ENCODE peak calls at places on chromosomes 2 and 18, in four cellular contexts. S is neuronal stem cell, O is IMR-90, J is trophoblast cell. W is an unnamed sample.

GRCh38 chr2:128311755-128312341 is 6.8 kb downstream of the HS6ST1 start:
- DNase-seq in O (no peak), S (no peak), J (no peak), W (no peak)

GRCh38 chr2:29000954-29001353 is 19.9 kb downstream of the TOGARAM2 start:
- DNase-seq in O (no peak), S (no peak), J (no peak), W (no peak)

GRCh38 chr2:156589381-156590079 is 153.4 kb downstream of the GPD2 start:
- DNase-seq in O (peak; percentile 62), J (peak; percentile 1), S (no peak), W (peak; percentile 52)

GRCh38 chr2:209577376-209578357 is 153.8 kb downstream of the MAP2 start:
- DNase-seq in J (no peak), O (peak; percentile 6), S (peak; percentile 59), W (no peak)

GRCh38 chr2:69567157-69567908 is 76.2 kb downstream of the AAK1 start:
- DNase-seq in J (peak; percentile 92), S (no peak), O (peak; percentile 66), W (no peak)

GRCh38 chr2:204191574-204191973 is 255.0 kb downstream of the ICOS start:
- DNase-seq in S (no peak), O (no peak), J (no peak), W (no peak)

GRCh38 chr2:198490748-198491147 is 686.4 kb downstream of the PLCL1 start:
- DNase-seq in J (no peak), S (no peak), O (no peak), W (no peak)

GRCh38 chr2:37827911-37828411 is 97.1 kb upstream of the RMDN2 start:
- DNase-seq in S (no peak), O (peak; percentile 89), J (peak; percentile 76), W (peak; percentile 43)

GRCh38 chr2:212970132-212970531 is 181.3 kb downstream of the IKZF2 start:
- DNase-seq in J (no peak), O (peak; percentile 79), S (no peak), W (no peak)

GRCh38 chr2:74764429-74765272 is 69.3 kb upstream of the HK2 start:
- DNase-seq in J (peak; percentile 15), S (no peak), O (peak; percentile 60), W (no peak)

GRCh38 chr2:74762789-74763188 is 71.1 kb upstream of the HK2 start:
- DNase-seq in S (no peak), J (no peak), O (no peak), W (peak; percentile 50)

GRCh38 chr2:74763962-74764428 is 69.9 kb upstream of the HK2 start:
- DNase-seq in O (no peak), S (no peak), J (no peak), W (no peak)

GRCh38 chr2:74759991-74760390 is 73.9 kb upstream of the HK2 start:
- DNase-seq in S (no peak), J (no peak), O (peak; percentile 34), W (no peak)

DNA sequence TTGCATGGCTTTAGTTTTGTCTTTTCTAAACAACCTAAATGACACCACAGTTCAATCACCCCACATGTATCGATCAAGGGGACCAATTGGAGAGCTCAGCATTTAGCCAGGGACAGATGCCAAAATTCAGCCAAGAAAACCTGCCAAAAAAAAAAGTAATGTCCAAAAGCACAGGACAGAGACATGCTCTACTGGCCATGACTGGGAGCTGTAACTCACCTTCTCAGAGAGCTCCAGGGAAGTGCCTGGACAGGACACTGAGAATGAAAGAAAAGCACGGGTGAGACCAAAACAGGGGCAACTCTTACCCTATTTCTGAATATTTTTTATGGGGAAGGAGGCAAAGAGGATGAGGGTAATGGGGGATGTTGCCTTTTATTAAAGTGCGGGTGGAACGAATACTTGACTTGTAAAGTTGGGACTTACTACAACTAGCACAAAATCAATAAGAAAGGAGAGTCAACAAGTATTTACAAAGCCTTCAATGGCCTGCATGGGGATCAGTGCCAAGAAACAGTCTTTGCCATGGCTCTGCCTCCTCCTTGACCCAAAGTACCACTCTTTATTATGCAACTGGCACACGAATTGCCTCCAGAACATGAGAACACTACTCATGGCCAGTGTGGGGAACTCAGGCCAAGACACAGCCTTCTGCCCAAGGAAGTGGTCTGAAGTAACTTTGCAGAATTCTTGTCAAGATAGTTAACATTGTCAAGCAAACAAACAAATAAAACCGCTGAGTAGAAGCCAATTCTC is 72.9 kb upstream of the HK2 start:
- DNase-seq in J (no peak), O (no peak), S (no peak), W (no peak)
- H3K18ac ChIP-seq in J (no peak overlapping the region), O (peak overlapping the region; percentile 20), S (no peak overlapping the region), W (no peak overlapping the region)

GRCh38 chr18:7603259-7604000 is 36.3 kb downstream of the PTPRM start:
- DNase-seq in S (no peak), O (no peak), J (no peak), W (no peak)
- H2AK5ac ChIP-seq in S (no peak overlapping the region), O (peak overlapping the region; percentile 75), J (no peak overlapping the region), W (no peak overlapping the region)

DNA sequence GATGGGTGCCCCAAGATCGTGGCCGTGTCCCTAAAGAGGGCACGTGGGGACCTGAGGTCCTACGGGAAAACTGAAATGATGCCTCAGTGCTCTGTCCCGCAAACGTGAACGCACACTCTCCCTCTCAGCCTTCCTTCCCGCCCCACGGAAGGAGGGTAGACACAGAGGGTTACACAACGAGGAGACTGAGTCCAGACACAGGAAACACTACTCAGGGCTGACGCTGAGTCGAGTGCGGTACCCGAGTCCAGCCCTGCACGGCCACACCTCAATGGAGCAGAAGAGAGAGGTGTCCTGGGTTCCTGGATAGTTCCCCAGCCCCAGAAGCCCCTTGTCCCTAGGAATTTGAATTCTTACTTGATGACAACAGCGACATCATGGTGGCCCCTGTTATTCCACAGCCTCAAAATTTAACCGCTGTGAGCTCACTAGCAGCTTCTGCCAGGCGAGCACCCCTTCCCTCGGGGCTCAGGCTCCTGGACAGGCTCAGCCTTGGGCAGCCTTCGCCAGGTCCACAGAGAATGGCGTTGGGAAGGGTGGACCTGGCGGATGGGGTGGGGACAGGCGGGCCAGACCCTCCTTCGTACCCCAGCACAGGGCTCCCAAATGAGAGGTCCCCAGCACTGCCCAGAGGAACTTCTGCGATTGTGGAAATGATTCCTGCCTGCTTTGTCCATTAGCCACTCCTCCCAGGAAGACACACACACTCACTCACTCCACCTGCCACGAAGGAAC is 980 bp upstream of the RNPEPL1 start:
- DNase-seq in S (no peak), J (no peak), O (no peak), W (no peak)
- H3K18ac ChIP-seq in S (peak overlapping the region; percentile 96), J (peak overlapping the region; percentile 3), O (no peak overlapping the region), W (no peak overlapping the region)

DNA sequence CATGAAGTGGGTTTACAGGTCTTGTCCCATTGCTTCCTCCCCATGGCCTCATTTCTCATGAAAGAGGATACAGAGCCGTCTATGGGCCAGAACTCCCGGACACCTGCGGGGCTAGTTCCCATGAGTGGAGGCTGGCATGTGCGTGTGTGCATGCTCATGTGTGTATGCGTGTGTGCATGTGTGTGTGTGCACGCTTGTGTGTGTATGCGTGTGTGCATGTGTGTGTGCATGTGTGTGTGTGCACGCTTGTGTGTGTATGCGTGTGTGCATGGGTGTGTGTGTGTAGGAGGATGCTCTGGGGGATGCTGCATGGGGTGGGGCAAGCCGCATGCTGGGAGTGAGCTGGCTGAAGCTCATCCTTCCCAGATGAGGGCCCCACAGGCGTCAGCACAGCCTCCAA is 20.8 kb downstream of the INHBB start:
- DNase-seq in O (no peak), J (no peak), S (no peak), W (no peak)
- H2AK5ac ChIP-seq in O (no peak overlapping the region), J (no peak overlapping the region), S (peak overlapping the region; percentile 18), W (no peak overlapping the region)

DNA sequence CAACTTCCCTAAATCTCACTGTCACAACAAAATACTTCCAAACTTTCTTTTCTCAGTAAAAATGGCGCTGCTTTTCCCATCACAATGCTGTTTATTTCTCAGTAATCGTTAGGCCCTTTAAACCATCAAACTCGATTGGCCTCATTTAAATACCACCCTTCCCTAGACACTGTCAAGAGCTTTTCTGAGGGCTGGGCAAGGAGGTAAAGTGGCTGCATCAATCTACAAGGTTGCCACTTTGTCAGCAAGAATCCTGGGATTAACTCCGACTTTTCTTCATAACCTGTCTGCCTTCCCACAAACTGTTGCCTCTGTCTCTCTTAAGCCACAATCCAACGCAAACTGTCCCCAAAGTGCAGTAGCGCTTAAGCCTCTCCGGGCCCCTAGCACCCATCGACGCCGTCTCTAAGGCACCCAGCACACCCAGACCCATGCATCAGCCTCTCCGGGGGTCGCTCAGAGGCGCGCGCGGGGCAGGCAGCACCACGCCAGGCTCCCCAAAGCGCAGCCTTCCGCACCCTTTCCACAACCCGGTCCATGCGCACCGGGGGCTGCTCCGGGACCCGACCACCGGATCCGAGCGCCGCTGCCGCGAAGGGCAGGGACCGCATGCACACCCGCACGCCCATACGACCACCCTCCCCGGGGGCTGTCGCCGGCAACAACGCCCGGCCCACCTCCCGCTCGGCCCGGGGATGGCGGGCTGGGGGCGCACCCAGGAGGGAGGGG is 683 bp downstream of the MBOAT2 start:
- DNase-seq in J (no peak), O (no peak), S (peak; percentile 29), W (peak; percentile 70)
- H3K18ac ChIP-seq in J (peak overlapping the region; percentile 32), O (no peak overlapping the region), S (peak overlapping the region; percentile 96), W (peak overlapping the region; percentile 91)

DNA sequence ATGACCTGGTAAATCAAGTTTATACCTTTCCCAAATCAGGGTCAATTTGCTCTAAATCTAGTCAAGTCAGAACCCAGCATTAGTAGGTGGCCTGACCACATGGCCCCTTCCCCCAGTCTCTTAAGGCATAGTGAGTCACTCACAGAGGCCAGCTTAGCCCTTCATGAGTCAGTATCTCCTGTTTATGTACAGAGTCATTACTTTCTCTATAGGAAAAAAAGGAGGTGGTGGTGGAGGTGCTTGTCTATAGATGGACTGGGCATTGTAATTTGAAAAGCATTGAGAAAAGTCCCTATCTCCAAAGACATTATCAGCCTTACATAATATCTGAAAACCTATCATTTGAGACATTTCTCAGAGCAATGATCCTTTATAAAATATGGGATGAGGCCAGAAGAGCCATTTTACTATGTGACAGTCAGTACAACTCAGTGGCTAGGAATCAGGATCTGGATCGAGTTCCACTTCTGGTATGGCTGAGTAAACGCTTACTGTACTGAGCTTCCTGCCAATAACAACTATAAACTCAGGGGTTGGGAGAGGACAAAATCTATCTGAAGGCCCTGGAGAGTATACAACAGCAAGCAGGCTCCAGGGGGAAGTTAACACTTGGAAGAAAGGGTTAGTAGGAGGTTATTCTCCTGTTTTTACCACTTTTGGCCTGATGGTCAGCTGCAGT is 22.5 kb upstream of the SIGLEC15 start:
- DNase-seq in J (peak; percentile 24), S (no peak), O (peak; percentile 99), W (no peak)
- H2AK5ac ChIP-seq in J (no peak overlapping the region), S (no peak overlapping the region), O (peak overlapping the region; percentile 100), W (no peak overlapping the region)

GRCh38 chr2:44937688-44938240 is 3.7 kb upstream of the SIX3 start:
- DNase-seq in J (no peak), S (peak; percentile 86), O (no peak), W (peak; percentile 51)
- H3K18ac ChIP-seq in J (no peak overlapping the region), S (peak overlapping the region; percentile 97), O (no peak overlapping the region), W (no peak overlapping the region)